ENCODE peak calls at places on chromosomes 3 and 15, in four cellular contexts. J is NB4, H is ascending aorta, A is right lobe of liver. C is an unnamed sample.

GRCh38 chr3:60010778-60011177 is 961.0 kb upstream of the CFAP20DC start:
- DNase-seq in J (peak; percentile 28), H (no peak), A (no peak), C (no peak)

GRCh38 chr15:55084216-55084615 is 112.5 kb downstream of the RSL24D1 start:
- DNase-seq in J (no peak), H (no peak), A (no peak), C (no peak)

GRCh38 chr3:129398803-129399144 is 29.7 kb downstream of the EFCAB12 start:
- DNase-seq in J (peak; percentile 36), H (no peak), A (no peak), C (no peak)

GRCh38 chr15:67126551-67127333 is 61.3 kb downstream of the SMAD3 start:
- DNase-seq in J (no peak), H (no peak), A (peak; percentile 77), C (no peak)

GRCh38 chr3:12946661-12947316 is 105.4 kb upstream of the RPL32 start:
- DNase-seq in J (no peak), H (no peak), A (no peak), C (no peak)

GRCh38 chr15:72473670-72474465 is at the start of gene ARIH1:
- DNase-seq in J (peak; percentile 96), H (peak; percentile 86), A (peak; percentile 99), C (peak; percentile 95)

GRCh38 chr3:62057339-62058047 is 315.9 kb downstream of the FEZF2 start:
- DNase-seq in J (no peak), H (no peak), A (no peak), C (no peak)

GRCh38 chr3:28317438-28318022 is 31.0 kb upstream of the ZCWPW2 start:
- DNase-seq in J (peak; percentile 60), H (no peak), A (no peak), C (peak; percentile 51)

GRCh38 chr3:188001052-188001567 is 152.8 kb upstream of the LPP start:
- DNase-seq in J (no peak), H (no peak), A (no peak), C (peak; percentile 39)

GRCh38 chr3:38168151-38168987 is 3.0 kb downstream of the OXSR1 start:
- DNase-seq in J (no peak), H (no peak), A (no peak), C (peak; percentile 61)

GRCh38 chr3:40237892-40238571 is 71.5 kb upstream of the EIF1B start:
- DNase-seq in J (no peak), H (no peak), A (no peak), C (peak; percentile 27)

GRCh38 chr3:166446291-166446690 is 609.1 kb upstream of the BCHE start:
- DNase-seq in J (no peak), H (no peak), A (no peak), C (no peak)

GRCh38 chr3:57999423-58000115 is 8.7 kb upstream of the FLNB start:
- DNase-seq in J (no peak), H (no peak), A (no peak), C (no peak)

GRCh38 chr15:62964251-62964650 is 78.3 kb upstream of the TPM1 start:
- DNase-seq in J (no peak), H (no peak), A (no peak), C (no peak)

GRCh38 chr3:43872901-43873300 is 182.2 kb downstream of the ABHD5 start:
- DNase-seq in J (no peak), H (no peak), A (no peak), C (peak; percentile 49)

GRCh38 chr3:122843604-122844003 is 48.7 kb downstream of the SLC49A4 start:
- DNase-seq in J (no peak), H (no peak), A (no peak), C (no peak)

GRCh38 chr3:15292765-15293522 is 39.4 kb downstream of the SH3BP5 start:
- DNase-seq in J (no peak), H (peak; percentile 66), A (peak; percentile 77), C (peak; percentile 75)

GRCh38 chr3:174440350-174440716 is 418.8 kb upstream of the NAALADL2 start:
- DNase-seq in J (peak; percentile 20), H (no peak), A (no peak), C (peak; percentile 92)

GRCh38 chr3:154081305-154081704 is 39.9 kb upstream of the ARHGEF26 start:
- DNase-seq in J (no peak), H (no peak), A (no peak), C (no peak)

GRCh38 chr3:106030620-106030945 is 161.8 kb upstream of the CBLB start:
- DNase-seq in J (no peak), H (no peak), A (no peak), C (peak; percentile 57)

GRCh38 chr3:78754066-78754743 is 1013.6 kb downstream of the ROBO1 start:
- DNase-seq in J (no peak), H (no peak), A (no peak), C (peak; percentile 65)

GRCh38 chr15:78201281-78202190 is 32.8 kb downstream of the ACSBG1 start:
- DNase-seq in J (no peak), H (no peak), A (no peak), C (no peak)

GRCh38 chr3:185717121-185717520 is 107.7 kb downstream of the IGF2BP2 start:
- DNase-seq in J (peak; percentile 16), H (no peak), A (no peak), C (peak; percentile 93)

GRCh38 chr15:63364293-63365003 is 17.2 kb downstream of the CA12 start:
- DNase-seq in J (no peak), H (no peak), A (no peak), C (no peak)

DNA sequence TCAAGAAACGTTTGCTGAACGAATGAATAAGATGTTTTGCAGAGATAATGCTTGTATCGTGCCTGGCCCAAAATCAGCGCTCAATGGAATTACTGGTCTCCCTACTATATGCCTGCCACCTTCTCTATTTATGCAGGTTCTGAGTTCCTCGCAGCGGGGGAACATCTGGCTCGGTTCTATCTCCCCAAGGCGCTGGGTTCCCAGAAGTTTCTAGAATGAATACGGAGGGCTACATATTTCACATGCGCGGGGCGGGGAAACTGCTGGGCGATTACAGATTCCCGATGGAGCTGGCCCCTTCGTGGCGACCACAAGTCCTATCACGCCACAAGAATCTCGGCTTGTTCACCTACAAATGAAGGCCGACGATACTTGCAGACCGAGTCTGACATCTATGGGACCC is 411 bp upstream of the EIF2B5 start:
- DNase-seq in J (no peak), H (no peak), A (no peak), C (no peak)
- TF ChIP-seq CTCF in J (no peak), H (no peak), A (no peak), C (no peak)

DNA sequence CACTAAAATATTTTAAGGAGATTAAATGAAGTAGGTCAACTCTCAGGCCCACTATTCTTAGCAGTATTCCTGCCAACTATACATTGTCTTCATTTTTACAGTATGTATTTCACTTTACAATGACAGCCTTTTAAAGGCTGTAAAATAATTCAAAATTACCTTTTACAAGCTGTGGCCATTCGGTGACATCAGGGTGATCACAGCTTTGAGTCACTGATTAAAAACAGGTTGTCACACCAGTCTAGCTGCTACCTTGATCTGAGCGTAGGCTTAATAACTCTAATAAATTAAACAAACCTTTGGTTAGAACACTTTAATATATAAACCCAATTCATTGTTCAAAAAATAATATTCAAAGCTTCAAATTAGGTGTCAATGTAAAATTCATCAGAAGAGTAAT is 29.9 kb downstream of the UBE3A start:
- DNase-seq in J (no peak), H (no peak), A (no peak), C (no peak)
- H3K4me3 ChIP-seq in J (no peak overlapping the region), H (no peak overlapping the region), A (no peak overlapping the region), C (no peak overlapping the region)

GRCh38 chr15:40274350-40275274 is 8.3 kb downstream of the ANKRD63 start:
- DNase-seq in J (peak; percentile 85), H (peak; percentile 31), A (peak; percentile 85), C (peak; percentile 87)

GRCh38 chr15:40273428-40273827 is 9.4 kb downstream of the ANKRD63 start:
- DNase-seq in J (no peak), H (no peak), A (no peak), C (no peak)

GRCh38 chr15:40272713-40273056 is 10.2 kb downstream of the ANKRD63 start:
- DNase-seq in J (no peak), H (no peak), A (no peak), C (no peak)

GRCh38 chr15:40270246-40270995 is 12.4 kb downstream of the ANKRD63 start:
- DNase-seq in J (no peak), H (no peak), A (no peak), C (peak; percentile 27)

DNA sequence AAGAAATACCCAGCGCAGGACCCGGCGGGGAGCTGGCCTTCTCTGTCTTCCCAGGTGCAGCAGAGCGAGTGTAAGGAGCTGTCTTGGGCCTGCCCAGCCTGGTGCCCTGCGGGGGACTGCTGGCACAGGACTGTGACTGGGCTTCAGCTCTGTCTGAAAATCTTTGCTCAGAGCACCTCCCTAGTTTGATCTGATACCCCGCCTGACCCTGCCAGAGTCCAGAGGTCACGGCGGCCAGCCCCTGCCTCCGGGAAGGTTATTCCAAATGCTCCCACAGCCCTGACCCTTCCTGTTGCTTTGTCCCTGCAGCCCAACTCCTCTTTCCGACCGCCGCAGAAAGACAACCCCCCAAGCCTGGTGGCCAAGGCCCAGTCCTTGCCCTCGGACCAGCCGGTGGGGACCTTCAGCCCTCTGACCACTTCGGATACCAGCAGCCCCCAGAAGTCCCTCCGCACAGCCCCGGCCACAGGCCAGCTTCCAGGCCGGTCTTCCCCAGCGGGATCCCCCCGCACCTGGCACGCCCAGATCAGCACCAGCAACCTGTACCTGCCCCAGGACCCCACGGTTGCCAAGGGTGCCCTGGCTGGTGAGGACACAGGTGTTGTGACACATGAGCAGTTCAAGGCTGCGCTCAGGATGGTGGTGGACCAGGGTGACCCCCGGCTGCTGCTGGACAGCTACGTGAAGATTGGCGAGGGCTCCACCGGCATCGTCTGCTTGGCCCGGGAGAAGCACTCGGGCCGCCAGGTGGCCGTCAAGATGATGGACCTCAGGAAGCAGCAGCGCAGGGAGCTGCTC is 10.8 kb downstream of the ANKRD63 start:
- DNase-seq in J (no peak), H (no peak), A (no peak), C (no peak)
- TF ChIP-seq CTCF in J (no peak), H (no peak), A (no peak), C (no peak)

DNA sequence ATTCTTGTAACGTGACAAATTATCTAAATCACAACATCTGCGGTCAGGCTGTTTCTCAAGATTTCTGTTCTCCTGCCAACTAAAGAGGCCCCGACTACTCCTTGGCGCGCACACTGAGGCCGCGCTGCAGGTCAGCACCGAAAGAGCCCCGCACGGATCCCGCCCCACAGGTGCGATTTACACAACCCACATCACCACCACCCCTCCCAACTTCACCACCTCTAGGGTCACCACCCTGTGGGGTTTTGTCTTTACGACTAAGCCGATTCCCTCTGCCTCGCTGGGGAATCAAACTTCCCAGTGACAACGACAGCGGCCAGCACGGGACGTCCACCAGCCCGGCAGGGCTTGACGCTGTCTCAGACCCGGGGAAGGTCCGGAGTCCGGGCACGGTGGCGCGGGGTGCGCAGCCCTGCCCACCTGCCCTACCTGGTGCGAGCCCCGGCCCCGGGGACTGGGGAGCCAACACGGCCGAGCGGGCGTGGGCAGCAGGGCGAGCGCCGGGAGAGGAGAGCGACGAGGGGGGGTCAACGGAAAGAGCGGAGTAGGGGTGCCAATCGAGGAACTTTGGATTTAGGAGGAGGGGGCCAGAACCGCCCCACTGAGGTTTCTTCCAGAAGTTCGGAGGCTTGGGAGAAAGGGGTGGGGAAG is 764 bp downstream of the UACA start:
- DNase-seq in J (peak; percentile 27), H (no peak), A (peak; percentile 70), C (peak; percentile 82)
- H3K4me3 ChIP-seq in J (peak overlapping the region; percentile 51), H (peak overlapping the region; percentile 87), A (peak overlapping the region; percentile 77), C (peak overlapping the region; percentile 85)

GRCh38 chr3:181278468-181279238 is 289.1 kb upstream of the DNAJC19 start:
- DNase-seq in J (peak; percentile 5), H (no peak), A (no peak), C (peak; percentile 19)
- TF ChIP-seq CTCF in J (no peak), H (peak; percentile 39), A (peak; percentile 44), C (peak; percentile 22)